ENCODE peak calls at places on chromosomes 12 and 14, in seven cellular contexts. P is lung; I is left ventricle myocardium superior; M is activated naive CD4-positive, alpha-beta T cell; U is AG20443; W is activated CD4-positive, alpha-beta T cell treated with anti-CD3 and anti-CD28 coated beads for 24 hours; X is stimulated activated CD4-positive, alpha-beta T cell treated with anti-CD3 and anti-CD28 coated beads, Interleukin-2, amount 100 ng/mL, for 48 hours. D is an unnamed sample.

GRCh38 chr12:68674376-68674775 is 12.4 kb upstream of the NUP107 start:
- DNase-seq in I (no peak), U (no peak), X (no peak), P (no peak), W (no peak), M (no peak), D (no peak)

GRCh38 chr12:83827860-83828259 is 1084.7 kb downstream of the SLC6A15 start:
- DNase-seq in W (no peak), I (no peak), U (no peak), M (no peak), X (no peak), P (no peak), D (no peak)

GRCh38 chr14:104559769-104560585 is 19.6 kb upstream of the C14orf180 start:
- DNase-seq in W (no peak), X (no peak), I (peak), P (no peak), U (no peak), M (no peak), D (no peak)

GRCh38 chr12:24062642-24063245 is 113.3 kb upstream of the SOX5 start:
- DNase-seq in U (no peak), I (no peak), X (no peak), P (no peak), W (no peak), M (no peak), D (no peak)

GRCh38 chr12:98645572-98646067 is 530 bp downstream of the APAF1 start:
- DNase-seq in U (peak), I (no peak), W (no peak), M (no peak), X (no peak), P (peak), D (peak)

GRCh38 chr12:29191267-29191889 is 42.3 kb downstream of the FAR2 start:
- DNase-seq in W (no peak), M (no peak), P (no peak), U (no peak), X (no peak), I (no peak), D (no peak)

GRCh38 chr14:104370256-104370870 is 209.2 kb upstream of the C14orf180 start:
- DNase-seq in X (no peak), U (no peak), I (peak), P (no peak), W (no peak), M (no peak), D (peak)

GRCh38 chr14:93337143-93337753 is 4.4 kb upstream of the BTBD7 start:
- DNase-seq in P (no peak), W (no peak), M (no peak), U (no peak), X (no peak), I (no peak), D (no peak)

GRCh38 chr12:120628919-120629318 is 11.5 kb upstream of the CABP1 start:
- DNase-seq in P (no peak), X (no peak), W (no peak), I (no peak), M (no peak), U (no peak), D (peak)

GRCh38 chr12:25833657-25834056 is 124.8 kb upstream of the RASSF8 start:
- DNase-seq in U (no peak), X (no peak), W (no peak), P (no peak), I (no peak), M (no peak), D (no peak)

GRCh38 chr14:59868021-59868420 is 2.6 kb downstream of the RTN1 start:
- DNase-seq in W (no peak), I (no peak), X (no peak), M (no peak), P (no peak), U (no peak), D (no peak)

GRCh38 chr14:39212034-39212433 is 21.7 kb upstream of the MIA2 start:
- DNase-seq in I (no peak), M (no peak), W (no peak), P (no peak), U (no peak), X (no peak), D (no peak)

GRCh38 chr14:55398679-55399078 is 13.0 kb downstream of the ATG14 start:
- DNase-seq in M (no peak), U (peak), I (no peak), P (no peak), W (no peak), X (no peak), D (no peak)

GRCh38 chr12:68450947-68451260 is 118.7 kb upstream of the MDM1 start:
- DNase-seq in M (no peak), U (no peak), P (no peak), I (no peak), X (no peak), W (peak), D (no peak)

GRCh38 chr12:101566318-101566717 is 28.5 kb upstream of the MYBPC1 start:
- DNase-seq in M (no peak), U (no peak), P (no peak), I (no peak), X (no peak), W (peak), D (no peak)

GRCh38 chr14:31128601-31129526 is 78.7 kb downstream of the HECTD1 start:
- DNase-seq in P (no peak), M (no peak), U (no peak), I (no peak), W (no peak), X (no peak), D (no peak)

GRCh38 chr12:1517007-1517406 is 77.4 kb downstream of the FBXL14 start:
- DNase-seq in U (peak), I (no peak), P (no peak), X (no peak), W (no peak), M (no peak), D (peak)

GRCh38 chr12:64900540-64900939 is 76.1 kb downstream of the TBC1D30 start:
- DNase-seq in U (peak), M (no peak), X (no peak), W (no peak), I (no peak), P (no peak), D (no peak)

GRCh38 chr12:12216349-12217017 is 50.4 kb downstream of the LRP6 start:
- DNase-seq in P (no peak), U (peak), I (no peak), W (no peak), X (no peak), M (no peak), D (no peak)

GRCh38 chr12:84161296-84161695 is 751.3 kb downstream of the SLC6A15 start:
- DNase-seq in I (no peak), X (no peak), W (no peak), P (no peak), M (no peak), U (peak), D (no peak)

GRCh38 chr12:111635524-111635923 is 36.4 kb upstream of the ATXN2 start:
- DNase-seq in P (no peak), W (no peak), I (no peak), X (no peak), M (no peak), U (no peak), D (no peak)

GRCh38 chr12:905273-906076 is 44.0 kb downstream of the RAD52 start:
- DNase-seq in W (no peak), U (no peak), X (no peak), P (no peak), M (no peak), I (no peak), D (no peak)

GRCh38 chr14:69315302-69315701 is 55.3 kb downstream of the GALNT16 start:
- DNase-seq in X (no peak), P (no peak), M (no peak), I (no peak), W (no peak), U (no peak), D (no peak)

GRCh38 chr14:102928412-102929348 is 6.2 kb downstream of the AMN start:
- DNase-seq in W (peak), U (peak), P (peak), X (peak), I (peak), M (peak), D (no peak)

GRCh38 chr12:116642101-116642500 is 82.9 kb downstream of the MAP1LC3B2 start:
- DNase-seq in X (no peak), U (peak), W (no peak), I (no peak), P (no peak), M (no peak), D (no peak)

GRCh38 chr12:132804426-132804861 is 24.2 kb downstream of the GOLGA3 start:
- DNase-seq in X (no peak), U (no peak), I (no peak), M (no peak), P (no peak), W (no peak), D (peak)

GRCh38 chr12:28107679-28108078 is 82.6 kb upstream of the CCDC91 start:
- DNase-seq in U (no peak), I (no peak), M (no peak), W (no peak), X (no peak), P (no peak), D (no peak)

GRCh38 chr12:4174417-4174816 is 99.1 kb upstream of the CCND2 start:
- DNase-seq in P (no peak), W (no peak), U (no peak), X (no peak), I (no peak), M (no peak), D (no peak)

GRCh38 chr12:48758186-48758585 is 30.7 kb downstream of the ADCY6 start:
- DNase-seq in P (no peak), X (no peak), U (no peak), M (no peak), W (no peak), I (no peak), D (no peak)

GRCh38 chr14:92717571-92718042 is 30.8 kb downstream of the LGMN start:
- DNase-seq in W (no peak), I (no peak), P (no peak), M (no peak), U (no peak), X (no peak), D (no peak)

GRCh38 chr12:107760207-107760816 is 625 bp downstream of the PRDM4 start:
- DNase-seq in I (peak), M (no peak), P (peak), W (peak), X (peak), U (peak), D (peak)

GRCh38 chr12:20361416-20361815 is 6.9 kb upstream of the PDE3A start:
- DNase-seq in W (no peak), I (no peak), U (no peak), X (no peak), M (no peak), P (no peak), D (no peak)

GRCh38 chr12:95637471-95638155 is 86.3 kb upstream of the USP44 start:
- DNase-seq in M (no peak), U (peak), X (no peak), P (no peak), I (no peak), W (no peak), D (no peak)

GRCh38 chr12:9340422-9341259 is 132.4 kb upstream of the PZP start:
- DNase-seq in W (no peak), P (no peak), I (no peak), X (no peak), M (no peak), U (peak), D (no peak)